ENCODE peak calls at places on chromosomes 2 and 18, in five cellular contexts. One of them, this sample, is unnamed.

GRCh38 chr2:63581266-63581961 is 6.9 kb downstream of the WDPCP start:
- DNase-seq in HFF-Myc: no peak
- DNase-seq in NB4: no peak
- DNase-seq in kidney: no peak
- DNase-seq in progenitor cell of endocrine pancreas: no peak
- DNase-seq in this sample: no peak

GRCh38 chr2:75021672-75022071 is 63.2 kb downstream of the POLE4 start:
- DNase-seq in HFF-Myc: no peak
- DNase-seq in NB4: no peak
- DNase-seq in kidney: no peak
- DNase-seq in progenitor cell of endocrine pancreas: no peak
- DNase-seq in this sample: no peak

GRCh38 chr18:45198526-45198925 is 416.8 kb upstream of the SLC14A2 start:
- DNase-seq in HFF-Myc: no peak
- DNase-seq in NB4: no peak
- DNase-seq in kidney: no peak
- DNase-seq in progenitor cell of endocrine pancreas: no peak
- DNase-seq in this sample: no peak

GRCh38 chr2:127662937-127663565 is 12.3 kb downstream of the LIMS2 start:
- DNase-seq in HFF-Myc: no peak
- DNase-seq in NB4: no peak
- DNase-seq in kidney: peak; percentile 65
- DNase-seq in progenitor cell of endocrine pancreas: no peak
- DNase-seq in this sample: peak; percentile 85

GRCh38 chr2:146523218-146523617 is 1321.6 kb upstream of the ACVR2A start:
- DNase-seq in HFF-Myc: no peak
- DNase-seq in NB4: peak; percentile 14
- DNase-seq in kidney: no peak
- DNase-seq in progenitor cell of endocrine pancreas: no peak
- DNase-seq in this sample: no peak

GRCh38 chr2:237033536-237034060 is 52.1 kb upstream of the COPS8 start:
- DNase-seq in HFF-Myc: no peak
- DNase-seq in NB4: no peak
- DNase-seq in kidney: no peak
- DNase-seq in progenitor cell of endocrine pancreas: no peak
- DNase-seq in this sample: no peak

GRCh38 chr2:119856469-119856901 is 96.8 kb downstream of the PTPN4 start:
- DNase-seq in HFF-Myc: no peak
- DNase-seq in NB4: no peak
- DNase-seq in kidney: no peak
- DNase-seq in progenitor cell of endocrine pancreas: no peak
- DNase-seq in this sample: no peak

GRCh38 chr2:60347781-60348180 is 205.7 kb downstream of the BCL11A start:
- DNase-seq in HFF-Myc: no peak
- DNase-seq in NB4: no peak
- DNase-seq in kidney: no peak
- DNase-seq in progenitor cell of endocrine pancreas: no peak
- DNase-seq in this sample: no peak

GRCh38 chr18:79200546-79201268 is 131.5 kb downstream of the ATP9B start:
- DNase-seq in HFF-Myc: no peak
- DNase-seq in NB4: peak; percentile 52
- DNase-seq in kidney: peak; percentile 92
- DNase-seq in progenitor cell of endocrine pancreas: peak; percentile 27
- DNase-seq in this sample: peak; percentile 100

GRCh38 chr2:168555283-168555682 is 99.2 kb downstream of the CERS6 start:
- DNase-seq in HFF-Myc: no peak
- DNase-seq in NB4: no peak
- DNase-seq in kidney: no peak
- DNase-seq in progenitor cell of endocrine pancreas: no peak
- DNase-seq in this sample: no peak

GRCh38 chr2:38709515-38710194 is 41.5 kb downstream of the SRSF7 start:
- DNase-seq in HFF-Myc: no peak
- DNase-seq in NB4: no peak
- DNase-seq in kidney: no peak
- DNase-seq in progenitor cell of endocrine pancreas: no peak
- DNase-seq in this sample: no peak

GRCh38 chr18:8562065-8562464 is 47.2 kb upstream of the RAB12 start:
- DNase-seq in HFF-Myc: no peak
- DNase-seq in NB4: no peak
- DNase-seq in kidney: no peak
- DNase-seq in progenitor cell of endocrine pancreas: no peak
- DNase-seq in this sample: no peak

GRCh38 chr2:158969162-158969716 is 799 bp downstream of the TANC1 start:
- DNase-seq in HFF-Myc: no peak
- DNase-seq in NB4: peak; percentile 14
- DNase-seq in kidney: no peak
- DNase-seq in progenitor cell of endocrine pancreas: no peak
- DNase-seq in this sample: no peak

GRCh38 chr2:28356095-28356911 is 36.4 kb upstream of the FOSL2 start:
- DNase-seq in HFF-Myc: no peak
- DNase-seq in NB4: peak; percentile 45
- DNase-seq in kidney: peak; percentile 97
- DNase-seq in progenitor cell of endocrine pancreas: no peak
- DNase-seq in this sample: peak; percentile 90

GRCh38 chr2:12884713-12885282 is 168.1 kb downstream of the TRIB2 start:
- DNase-seq in HFF-Myc: no peak
- DNase-seq in NB4: peak; percentile 46
- DNase-seq in kidney: peak; percentile 92
- DNase-seq in progenitor cell of endocrine pancreas: no peak
- DNase-seq in this sample: no peak

GRCh38 chr2:153766415-153766814 is 105.3 kb upstream of the GALNT13 start:
- DNase-seq in HFF-Myc: no peak
- DNase-seq in NB4: no peak
- DNase-seq in kidney: no peak
- DNase-seq in progenitor cell of endocrine pancreas: no peak
- DNase-seq in this sample: no peak

GRCh38 chr2:191064590-191064989 is 50.6 kb upstream of the STAT1 start:
- DNase-seq in HFF-Myc: no peak
- DNase-seq in NB4: no peak
- DNase-seq in kidney: no peak
- DNase-seq in progenitor cell of endocrine pancreas: no peak
- DNase-seq in this sample: no peak

GRCh38 chr2:175999283-175999819 is 2.7 kb downstream of the LNPK start:
- DNase-seq in HFF-Myc: no peak
- DNase-seq in NB4: peak; percentile 47
- DNase-seq in kidney: no peak
- DNase-seq in progenitor cell of endocrine pancreas: no peak
- DNase-seq in this sample: no peak

GRCh38 chr2:221569342-221570278 is 2.5 kb downstream of the EPHA4 start:
- DNase-seq in HFF-Myc: no peak
- DNase-seq in NB4: no peak
- DNase-seq in kidney: no peak
- DNase-seq in progenitor cell of endocrine pancreas: no peak
- DNase-seq in this sample: no peak

GRCh38 chr2:221571108-221571390 is 1.1 kb downstream of the EPHA4 start:
- DNase-seq in HFF-Myc: no peak
- DNase-seq in NB4: no peak
- DNase-seq in kidney: peak; percentile 67
- DNase-seq in progenitor cell of endocrine pancreas: no peak
- DNase-seq in this sample: no peak

GRCh38 chr2:221571391-221572179 is 519 bp downstream of the EPHA4 start:
- DNase-seq in HFF-Myc: no peak
- DNase-seq in NB4: no peak
- DNase-seq in kidney: peak; percentile 84
- DNase-seq in progenitor cell of endocrine pancreas: peak; percentile 21
- DNase-seq in this sample: no peak

GRCh38 chr2:221572180-221572820 is at the start of gene EPHA4:
- DNase-seq in HFF-Myc: peak; percentile 33
- DNase-seq in NB4: no peak
- DNase-seq in kidney: peak; percentile 95
- DNase-seq in progenitor cell of endocrine pancreas: peak; percentile 89
- DNase-seq in this sample: no peak

DNA sequence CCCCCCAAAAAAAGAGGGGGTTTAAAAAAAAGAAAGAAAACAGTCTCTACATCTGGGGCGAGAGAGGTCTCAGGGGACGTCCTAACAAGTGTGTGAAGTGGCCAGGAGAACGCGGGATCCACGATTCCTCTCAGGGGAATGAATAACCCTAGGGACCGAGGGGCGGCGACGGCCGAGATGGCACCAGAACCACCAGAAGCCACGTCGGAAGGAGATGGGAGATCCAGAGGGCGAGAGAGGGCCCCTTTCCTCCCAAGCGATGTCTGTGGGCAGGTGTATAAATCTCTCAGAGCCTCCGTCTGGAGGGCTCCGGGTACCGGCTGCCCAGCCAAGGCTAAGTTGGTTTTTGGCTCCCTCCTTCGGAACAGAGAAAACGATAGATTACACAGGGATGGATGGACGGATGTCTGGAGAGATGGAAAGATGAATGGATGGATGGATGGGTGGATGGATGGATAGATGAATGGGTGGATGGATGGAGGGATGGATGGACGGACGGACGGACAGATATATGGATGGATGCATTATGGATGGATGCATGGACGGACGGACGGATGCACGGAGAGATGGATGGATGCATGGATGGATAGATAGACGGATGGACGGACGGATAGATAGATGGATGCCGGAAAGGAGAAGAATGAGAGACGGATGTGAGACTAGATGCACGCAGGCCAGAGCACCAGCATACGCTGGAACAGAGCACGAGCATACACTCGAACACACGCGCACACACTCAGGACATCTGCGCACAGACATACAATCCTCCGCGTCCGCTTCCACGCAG is 1.6 kb downstream of the EPHA4 start:
- DNase-seq in HFF-Myc: no peak
- DNase-seq in NB4: no peak
- DNase-seq in kidney: peak; percentile 71
- DNase-seq in progenitor cell of endocrine pancreas: no peak
- DNase-seq in this sample: no peak
- TF ChIP-seq CTCF in HFF-Myc: peak; percentile 8
- TF ChIP-seq CTCF in NB4: no peak
- TF ChIP-seq CTCF in kidney: no peak
- TF ChIP-seq CTCF in progenitor cell of endocrine pancreas: no peak
- TF ChIP-seq CTCF in this sample: peak; percentile 74

GRCh38 chr2:25523060-25523459 is 150.3 kb downstream of the DTNB start:
- DNase-seq in HFF-Myc: no peak
- DNase-seq in NB4: no peak
- DNase-seq in kidney: no peak
- DNase-seq in progenitor cell of endocrine pancreas: no peak
- DNase-seq in this sample: no peak

GRCh38 chr2:25528173-25528572 is 145.2 kb downstream of the DTNB start:
- DNase-seq in HFF-Myc: no peak
- DNase-seq in NB4: no peak
- DNase-seq in kidney: no peak
- DNase-seq in progenitor cell of endocrine pancreas: no peak
- DNase-seq in this sample: no peak

GRCh38 chr2:25524507-25524906 is 148.9 kb downstream of the DTNB start:
- DNase-seq in HFF-Myc: no peak
- DNase-seq in NB4: no peak
- DNase-seq in kidney: no peak
- DNase-seq in progenitor cell of endocrine pancreas: no peak
- DNase-seq in this sample: no peak

GRCh38 chr2:25534455-25534854 is 138.9 kb downstream of the DTNB start:
- DNase-seq in HFF-Myc: no peak
- DNase-seq in NB4: no peak
- DNase-seq in kidney: peak; percentile 67
- DNase-seq in progenitor cell of endocrine pancreas: no peak
- DNase-seq in this sample: peak; percentile 92

GRCh38 chr2:25529034-25529433 is 144.3 kb downstream of the DTNB start:
- DNase-seq in HFF-Myc: no peak
- DNase-seq in NB4: no peak
- DNase-seq in kidney: no peak
- DNase-seq in progenitor cell of endocrine pancreas: no peak
- DNase-seq in this sample: no peak
- TF ChIP-seq CTCF in HFF-Myc: no peak
- TF ChIP-seq CTCF in NB4: no peak
- TF ChIP-seq CTCF in kidney: no peak
- TF ChIP-seq CTCF in progenitor cell of endocrine pancreas: no peak
- TF ChIP-seq CTCF in this sample: no peak

GRCh38 chr2:47043891-47044239 is 111.2 kb downstream of the STPG4 start:
- DNase-seq in HFF-Myc: no peak
- DNase-seq in NB4: no peak
- DNase-seq in kidney: no peak
- DNase-seq in progenitor cell of endocrine pancreas: no peak
- DNase-seq in this sample: no peak

GRCh38 chr2:47040662-47041061 is 114.4 kb downstream of the STPG4 start:
- DNase-seq in HFF-Myc: no peak
- DNase-seq in NB4: no peak
- DNase-seq in kidney: no peak
- DNase-seq in progenitor cell of endocrine pancreas: no peak
- DNase-seq in this sample: no peak

GRCh38 chr2:47041891-47042684 is 113.0 kb downstream of the STPG4 start:
- DNase-seq in HFF-Myc: no peak
- DNase-seq in NB4: no peak
- DNase-seq in kidney: no peak
- DNase-seq in progenitor cell of endocrine pancreas: no peak
- DNase-seq in this sample: no peak

GRCh38 chr2:47041065-47041464 is 114.0 kb downstream of the STPG4 start:
- DNase-seq in HFF-Myc: no peak
- DNase-seq in NB4: no peak
- DNase-seq in kidney: no peak
- DNase-seq in progenitor cell of endocrine pancreas: no peak
- DNase-seq in this sample: no peak

DNA sequence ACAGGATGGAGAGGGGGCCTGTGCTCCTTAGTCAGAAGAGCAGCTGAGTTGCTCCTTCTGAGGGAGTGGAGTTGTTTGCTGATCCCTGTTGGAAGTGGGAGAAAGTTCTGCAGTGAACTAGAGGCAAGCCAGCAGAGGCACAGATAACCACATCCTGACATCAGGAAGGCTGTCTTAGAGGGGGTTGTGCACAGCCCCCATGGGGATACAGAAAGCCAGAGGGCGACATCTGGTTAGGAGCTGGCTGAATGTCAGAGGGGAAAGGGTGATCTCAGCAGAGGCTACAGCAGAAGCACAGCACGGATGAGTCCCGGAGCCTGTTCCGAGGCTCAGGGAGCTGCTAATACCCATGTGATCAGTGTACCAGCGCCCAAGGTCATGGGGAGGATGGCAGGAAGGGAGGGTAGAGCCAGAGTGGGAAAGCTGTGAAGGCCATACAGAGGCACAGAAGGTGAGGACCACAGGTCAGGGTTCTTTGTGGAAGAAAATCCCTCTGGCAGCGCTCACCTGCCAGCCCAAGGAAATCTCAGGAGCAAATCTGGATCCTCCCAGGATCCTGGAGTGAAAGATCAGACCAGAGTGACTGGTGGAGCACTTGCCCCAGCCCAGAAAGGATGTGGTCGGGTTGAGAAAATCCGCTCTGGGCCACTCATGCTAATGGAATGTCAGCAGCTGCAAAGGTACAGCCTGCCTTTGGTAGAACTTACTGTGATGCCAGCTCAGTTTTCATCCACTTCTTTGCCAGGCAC is 111.8 kb downstream of the STPG4 start:
- DNase-seq in HFF-Myc: peak; percentile 93
- DNase-seq in NB4: peak; percentile 52
- DNase-seq in kidney: peak; percentile 90
- DNase-seq in progenitor cell of endocrine pancreas: no peak
- DNase-seq in this sample: no peak
- TF ChIP-seq CTCF in HFF-Myc: no peak
- TF ChIP-seq CTCF in NB4: no peak
- TF ChIP-seq CTCF in kidney: no peak
- TF ChIP-seq CTCF in progenitor cell of endocrine pancreas: no peak
- TF ChIP-seq CTCF in this sample: no peak

DNA sequence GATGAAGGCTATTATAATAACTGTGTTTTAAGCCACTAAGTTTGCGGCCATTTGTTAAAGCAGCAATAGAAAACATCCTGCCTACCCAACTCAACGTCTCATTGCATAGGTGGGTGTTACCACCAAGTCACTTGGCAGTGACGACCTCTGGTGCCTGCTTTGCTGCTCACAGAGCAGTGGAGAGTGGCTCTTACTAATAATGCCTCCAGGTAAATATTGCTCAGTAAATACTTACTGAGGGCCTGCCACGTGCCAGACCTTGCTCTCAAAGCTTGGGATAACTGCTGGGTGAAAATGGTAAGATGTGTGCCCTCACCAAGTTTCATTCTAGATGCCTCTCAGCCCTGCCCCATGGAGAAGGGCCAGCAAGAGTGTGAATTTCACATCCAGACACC is 27.7 kb downstream of the ITGA6 start:
- DNase-seq in HFF-Myc: no peak
- DNase-seq in NB4: no peak
- DNase-seq in kidney: no peak
- DNase-seq in progenitor cell of endocrine pancreas: no peak
- DNase-seq in this sample: no peak
- TF ChIP-seq CTCF in HFF-Myc: no peak
- TF ChIP-seq CTCF in NB4: no peak
- TF ChIP-seq CTCF in kidney: no peak
- TF ChIP-seq CTCF in progenitor cell of endocrine pancreas: no peak
- TF ChIP-seq CTCF in this sample: no peak

This sample was measured in chondrocyte.